ENCODE peak calls at places on chromosomes 7 and 10, in ten cellular contexts. Q is brain microvascular endothelial cell; J is naive thymus-derived CD4-positive, alpha-beta T cell; F is psoas muscle; M is pancreas; H is tibial nerve; K is AG04450; Y is adrenal gland; C is lower lobe of right lung; B is mesendoderm. S is an unnamed sample.

GRCh38 chr7:130641040-130641439 is 27.5 kb downstream of the COPG2 start:
- DNase-seq in M (no peak), Y (no peak), B (no peak), K (no peak), C (no peak), H (no peak), Q (no peak), F (no peak), J (no peak), S (no peak)

GRCh38 chr7:77348371-77348813 is 67.8 kb downstream of the GSAP start:
- DNase-seq in F (no peak), M (no peak), C (no peak), K (peak), J (no peak), Y (no peak), Q (peak), B (peak), H (no peak), S (no peak)

GRCh38 chr7:150746931-150747330 is 9.7 kb downstream of the GIMAP5 start:
- DNase-seq in K (no peak), B (no peak), J (no peak), M (no peak), F (no peak), C (no peak), H (no peak), Q (no peak), Y (no peak), S (no peak)

GRCh38 chr10:93876391-93876790 is 17.4 kb upstream of the SLC35G1 start:
- DNase-seq in H (no peak), J (no peak), Q (no peak), C (no peak), F (no peak), K (no peak), M (no peak), Y (no peak), B (no peak), S (no peak)

GRCh38 chr10:129035052-129035805 is 431.8 kb upstream of the MGMT start:
- DNase-seq in H (no peak), C (no peak), J (peak), B (no peak), K (no peak), Q (no peak), M (no peak), F (peak), Y (no peak), S (peak)

GRCh38 chr10:32104622-32105509 is 48.6 kb upstream of the KIF5B start:
- DNase-seq in H (no peak), Y (no peak), C (no peak), Q (peak), K (no peak), F (no peak), M (no peak), B (no peak), J (no peak), S (no peak)

GRCh38 chr10:102066421-102067068 is 1.4 kb downstream of the HPS6 start:
- DNase-seq in M (peak), J (no peak), Q (no peak), C (no peak), F (no peak), B (no peak), K (no peak), Y (no peak), H (no peak), S (no peak)

GRCh38 chr10:74558897-74559296 is 267.5 kb upstream of the KAT6B start:
- DNase-seq in M (no peak), C (no peak), H (no peak), F (no peak), B (peak), Q (no peak), Y (no peak), J (no peak), K (no peak), S (no peak)

GRCh38 chr7:882336-883028 is 6.1 kb downstream of the GET4 start:
- DNase-seq in J (no peak), C (no peak), Q (no peak), M (peak), K (no peak), Y (peak), B (no peak), H (no peak), F (peak), S (no peak)
- H3K27ac ChIP-seq in J (no peak), C (no peak), Q (no peak), M (no peak), K (no peak), Y (peak), B (no peak), H (no peak), F (peak), S (no peak)

DNA sequence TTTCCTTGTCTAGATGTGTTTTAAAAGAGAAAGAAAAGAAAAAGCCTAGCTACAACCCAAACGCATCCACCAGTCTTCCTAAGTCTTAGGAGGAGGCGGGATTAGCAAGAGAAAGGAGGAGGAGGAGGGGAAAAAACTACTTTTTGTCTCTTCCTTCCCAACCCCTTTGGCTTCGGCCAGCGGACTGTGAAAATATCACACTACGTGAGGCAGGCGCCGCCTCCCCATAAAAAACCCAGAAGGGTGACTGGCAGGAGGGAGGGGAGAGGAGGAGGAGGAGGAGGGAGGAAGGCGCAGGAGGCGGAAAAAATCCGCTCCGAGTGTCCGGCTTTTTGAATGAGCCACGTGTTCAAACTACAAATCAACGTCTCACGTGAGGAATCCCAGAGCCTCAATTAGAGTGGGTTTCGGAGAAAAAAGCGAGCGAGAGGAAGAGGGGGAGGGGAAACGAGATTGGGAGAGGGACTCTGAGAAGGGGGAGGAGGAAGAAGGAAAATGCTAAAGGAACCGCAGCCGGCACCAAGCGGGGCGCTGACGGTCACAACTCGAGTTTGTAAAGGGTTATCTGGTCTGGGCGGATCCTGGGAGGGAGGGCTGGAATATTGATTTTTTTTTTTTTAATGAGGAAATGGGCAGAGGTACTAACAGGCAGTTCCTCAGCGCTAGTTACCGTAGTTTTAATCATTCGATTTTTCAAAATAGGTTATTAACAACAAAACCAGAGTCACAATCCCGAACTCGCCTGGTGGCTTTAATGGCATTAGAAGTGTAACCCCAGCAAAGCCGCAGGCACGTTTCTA is at the start of gene IGF2BP3:
- DNase-seq in F (no peak), M (no peak), J (no peak), C (no peak), Y (no peak), B (peak), H (no peak), Q (peak), K (peak), S (peak)
- H3K27ac ChIP-seq in F (no peak), M (no peak), J (no peak), C (no peak), Y (no peak), B (peak), H (no peak), Q (peak), K (peak), S (peak)

GRCh38 chr7:79091011-79091410 is 362.5 kb downstream of the MAGI2 start:
- DNase-seq in B (no peak), J (no peak), K (no peak), F (no peak), Q (no peak), Y (no peak), H (no peak), M (no peak), C (no peak), S (no peak)
- H3K27ac ChIP-seq in B (no peak), J (no peak), K (no peak), F (no peak), Q (no peak), Y (no peak), H (no peak), M (no peak), C (no peak), S (no peak)

GRCh38 chr7:27116962-27117686 is 13.4 kb downstream of the HOXA4 start:
- DNase-seq in F (no peak), B (no peak), H (no peak), C (no peak), Y (no peak), J (no peak), K (no peak), M (no peak), Q (no peak), S (no peak)

GRCh38 chr7:27119412-27119911 is 11.1 kb downstream of the HOXA4 start:
- DNase-seq in Q (no peak), Y (no peak), B (no peak), C (no peak), M (no peak), K (no peak), F (no peak), J (no peak), H (no peak), S (no peak)

GRCh38 chr7:27116521-27116946 is 14.0 kb downstream of the HOXA4 start:
- DNase-seq in F (no peak), C (no peak), Q (no peak), H (no peak), Y (no peak), B (no peak), M (no peak), J (no peak), K (no peak), S (no peak)

GRCh38 chr7:27118580-27118979 is 12.0 kb downstream of the HOXA4 start:
- DNase-seq in K (no peak), Q (no peak), H (no peak), B (no peak), F (no peak), C (no peak), Y (no peak), M (no peak), J (no peak), S (no peak)

GRCh38 chr7:27117687-27118491 is 12.7 kb downstream of the HOXA4 start:
- DNase-seq in Q (no peak), M (peak), K (peak), C (no peak), F (no peak), Y (no peak), B (no peak), H (no peak), J (no peak), S (no peak)
- H3K27ac ChIP-seq in Q (no peak), M (no peak), K (peak), C (peak), F (peak), Y (no peak), B (no peak), H (no peak), J (no peak), S (no peak)

GRCh38 chr7:24316340-24316739 is 32.4 kb downstream of the NPY start:
- DNase-seq in J (no peak), C (no peak), Q (no peak), F (no peak), B (no peak), H (no peak), M (no peak), Y (no peak), K (no peak), S (no peak)
- H3K27ac ChIP-seq in J (no peak), C (no peak), Q (no peak), F (no peak), B (no peak), H (no peak), M (no peak), Y (no peak), K (no peak), S (no peak)

DNA sequence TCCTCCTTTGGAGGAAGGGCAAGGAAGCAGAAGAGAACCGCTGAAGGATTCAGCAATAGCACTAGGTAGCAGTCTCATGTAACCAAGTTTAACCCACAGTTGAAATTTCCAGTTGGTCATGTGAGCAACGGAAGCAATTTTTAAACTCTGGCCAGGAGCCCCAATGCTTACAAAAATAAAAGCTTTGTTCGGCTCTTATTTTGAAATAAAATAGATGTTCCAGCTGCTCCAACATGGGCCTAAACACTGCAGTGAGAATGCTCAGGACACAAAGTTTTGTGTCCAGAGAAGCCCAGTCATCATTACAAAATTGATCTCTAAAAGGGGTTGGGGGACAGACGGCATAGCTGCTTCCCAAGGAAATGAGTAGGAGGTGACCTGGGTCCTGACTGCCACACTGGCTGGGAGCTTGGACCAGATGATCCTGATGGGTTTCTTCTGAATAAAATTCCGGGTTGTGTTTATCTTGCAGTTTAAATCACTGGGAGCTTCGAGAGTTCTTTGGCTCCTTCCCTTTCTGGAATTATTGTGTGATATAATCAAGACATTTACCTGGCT is 452 bp upstream of the TMEM140 start:
- DNase-seq in J (peak), Q (peak), B (no peak), F (no peak), K (no peak), M (no peak), Y (peak), H (no peak), C (no peak), S (no peak)
- H3K27ac ChIP-seq in J (peak), Q (peak), B (no peak), F (peak), K (peak), M (peak), Y (peak), H (peak), C (peak), S (no peak)

GRCh38 chr10:4075443-4075842 is 290.4 kb upstream of the KLF6 start:
- DNase-seq in F (no peak), J (no peak), K (no peak), Y (no peak), B (no peak), C (no peak), H (no peak), Q (no peak), M (no peak), S (no peak)

GRCh38 chr10:4077804-4078203 is 292.8 kb upstream of the KLF6 start:
- DNase-seq in Q (no peak), Y (no peak), F (no peak), J (no peak), H (no peak), B (no peak), C (no peak), M (no peak), K (no peak), S (no peak)

GRCh38 chr10:4070921-4071320 is 285.9 kb upstream of the KLF6 start:
- DNase-seq in Y (no peak), F (no peak), K (no peak), J (no peak), H (no peak), B (no peak), M (no peak), C (no peak), Q (no peak), S (no peak)

GRCh38 chr10:4073912-4074311 is 288.9 kb upstream of the KLF6 start:
- DNase-seq in Y (no peak), C (no peak), B (no peak), Q (peak), K (no peak), F (peak), H (no peak), J (no peak), M (no peak), S (peak)

DNA sequence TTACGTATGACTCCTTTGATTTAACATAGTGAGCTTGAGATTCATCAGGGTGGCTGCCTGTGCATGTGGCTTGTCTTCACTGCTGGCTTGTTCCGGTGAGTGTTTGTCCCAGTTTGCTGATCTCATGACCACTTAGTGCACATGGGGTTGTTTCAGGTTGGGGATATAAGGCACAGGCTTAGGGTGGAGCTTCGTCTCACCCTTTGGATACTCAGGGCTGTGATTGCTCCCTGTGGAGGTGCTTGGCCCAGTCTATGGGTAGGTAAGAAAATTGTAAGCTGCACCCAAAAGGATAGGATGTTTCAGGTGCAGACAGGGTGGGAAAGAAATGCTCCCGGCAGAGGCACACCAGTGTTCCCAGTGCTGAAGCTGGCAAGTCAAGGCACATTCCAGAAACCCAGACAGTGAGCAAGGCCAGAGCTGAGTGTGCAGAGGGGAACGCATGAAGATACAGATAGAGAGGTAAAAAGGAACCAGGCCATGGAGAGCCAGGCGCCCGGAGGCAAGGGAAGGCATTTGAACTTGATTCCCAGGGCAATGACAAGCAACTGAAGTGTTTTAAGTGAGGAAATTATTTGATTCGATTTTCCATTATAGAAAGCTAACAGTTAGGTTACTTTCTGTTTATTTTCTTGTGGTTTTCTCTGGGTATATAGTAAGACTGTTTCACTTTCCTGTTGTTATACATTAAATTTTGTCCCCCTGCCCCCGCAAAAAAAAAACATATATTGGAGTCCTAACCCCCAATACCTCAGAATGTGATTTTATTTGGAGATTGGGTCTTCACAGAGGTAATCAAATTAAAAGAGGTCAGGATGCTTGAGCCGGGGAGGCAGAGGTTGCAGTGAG is 289.8 kb upstream of the KLF6 start:
- DNase-seq in Y (no peak), H (no peak), C (no peak), K (no peak), B (no peak), M (no peak), J (no peak), F (no peak), Q (peak), S (peak)
- H3K27ac ChIP-seq in Y (no peak), H (no peak), C (no peak), K (no peak), B (no peak), M (no peak), J (no peak), F (no peak), Q (peak), S (peak)

GRCh38 chr7:82164410-82164809 is 279.2 kb downstream of the CACNA2D1 start:
- DNase-seq in M (no peak), Q (no peak), B (no peak), F (no peak), Y (no peak), J (no peak), K (no peak), H (no peak), C (no peak), S (no peak)
- H3K27ac ChIP-seq in M (no peak), Q (no peak), B (no peak), F (no peak), Y (no peak), J (no peak), K (no peak), H (no peak), C (no peak), S (no peak)

GRCh38 chr7:907158-907980 is 31.0 kb downstream of the GET4 start:
- DNase-seq in C (no peak), J (peak), K (no peak), M (peak), F (no peak), H (peak), Q (no peak), B (no peak), Y (no peak), S (no peak)
- H3K27ac ChIP-seq in C (no peak), J (no peak), K (no peak), M (no peak), F (no peak), H (no peak), Q (no peak), B (no peak), Y (no peak), S (no peak)

GRCh38 chr10:115278294-115278693 is 185.1 kb downstream of the ATRNL1 start:
- DNase-seq in F (no peak), H (no peak), C (no peak), M (no peak), B (no peak), J (no peak), K (no peak), Q (no peak), Y (no peak), S (no peak)

DNA sequence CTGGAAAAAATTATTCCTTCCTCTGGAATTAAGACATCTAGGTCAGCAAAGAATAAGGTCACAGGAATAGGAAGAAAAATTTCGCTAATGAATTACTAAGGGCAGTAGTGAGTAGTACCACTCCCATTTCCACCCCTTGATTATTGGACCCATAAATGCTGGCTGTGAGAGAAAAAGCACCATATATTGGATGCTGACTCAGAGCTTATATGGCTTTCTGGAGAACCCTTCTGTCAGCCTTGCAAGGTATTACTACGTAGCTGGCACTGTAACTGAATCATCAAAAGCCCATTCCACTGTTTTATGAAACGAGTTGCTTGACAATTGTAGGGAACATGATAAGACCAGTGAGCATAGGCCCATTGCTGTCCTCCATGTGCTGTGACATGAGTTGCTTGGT is 179.3 kb downstream of the ATRNL1 start:
- DNase-seq in C (no peak), M (no peak), K (no peak), B (no peak), Y (no peak), J (no peak), H (no peak), F (no peak), Q (no peak), S (no peak)
- H3K27ac ChIP-seq in C (no peak), M (no peak), K (no peak), B (no peak), Y (no peak), J (no peak), H (no peak), F (no peak), Q (no peak), S (no peak)